ENCODE peak calls at places on chromosomes 7 and 10, in six cellular contexts. R is thoracic aorta, A is Calu3, T is mammary epithelial cell, Q is fibroblast of the aortic adventitia, B is heart left ventricle. P is an unnamed sample.

GRCh38 chr7:22864301-22864700 is 41.7 kb upstream of the TOMM7 start:
- DNase-seq in T (no peak), B (no peak), A (no peak), Q (peak), R (no peak), P (no peak)

GRCh38 chr10:10500941-10501340 is 516.7 kb upstream of the CELF2 start:
- DNase-seq in T (no peak), B (no peak), R (no peak), Q (peak), A (no peak), P (no peak)

GRCh38 chr7:30206942-30207341 is 72.2 kb downstream of the MTURN start:
- DNase-seq in B (no peak), R (no peak), Q (no peak), T (peak), A (peak), P (no peak)

GRCh38 chr7:2851499-2851898 is 7.4 kb upstream of the GNA12 start:
- DNase-seq in A (no peak), R (no peak), B (no peak), Q (no peak), T (no peak), P (no peak)

GRCh38 chr10:33612551-33612950 is 278.1 kb upstream of the NRP1 start:
- DNase-seq in A (no peak), B (no peak), Q (peak), T (peak), R (no peak), P (no peak)

GRCh38 chr7:32243891-32244290 is 173.7 kb upstream of the PDE1C start:
- DNase-seq in B (no peak), Q (no peak), A (no peak), R (no peak), T (no peak), P (no peak)

GRCh38 chr10:17412323-17412722 is 42.1 kb downstream of the ST8SIA6 start:
- DNase-seq in R (no peak), T (no peak), Q (no peak), B (no peak), A (peak), P (no peak)

GRCh38 chr7:22565315-22565811 is 65.4 kb upstream of the STEAP1B start:
- DNase-seq in R (no peak), T (peak), Q (peak), A (peak), B (peak), P (no peak)

GRCh38 chr7:11786186-11786585 is 45.8 kb downstream of the THSD7A start:
- DNase-seq in B (no peak), Q (peak), T (peak), A (peak), R (no peak), P (no peak)

GRCh38 chr7:6422926-6423632 is 24.7 kb downstream of the DAGLB start:
- DNase-seq in Q (no peak), R (no peak), A (no peak), B (peak), T (no peak), P (no peak)

GRCh38 chr10:11610855-11611247 is 599 bp downstream of the USP6NL start:
- DNase-seq in T (peak), B (peak), R (no peak), Q (peak), A (peak), P (no peak)

GRCh38 chr10:69335063-69335587 is 56.8 kb downstream of the HK1 start:
- DNase-seq in T (no peak), B (peak), Q (peak), A (no peak), R (no peak), P (no peak)

GRCh38 chr10:110141747-110142625 is 65.4 kb upstream of the MXI1 start:
- DNase-seq in Q (no peak), B (peak), A (no peak), T (no peak), R (no peak), P (no peak)

GRCh38 chr7:35875292-35875691 is 74.4 kb downstream of the SEPTIN7 start:
- DNase-seq in Q (peak), B (no peak), R (no peak), A (no peak), T (no peak), P (no peak)

GRCh38 chr10:132447446-132448247 is 50.6 kb downstream of the PWWP2B start:
- DNase-seq in Q (peak), T (peak), A (peak), B (no peak), R (no peak), P (no peak)

GRCh38 chr10:95208702-95209391 is 14.8 kb downstream of the ACSM6 start:
- DNase-seq in B (no peak), T (no peak), R (no peak), Q (peak), A (no peak), P (no peak)

GRCh38 chr10:101291254-101292193 is 62.3 kb upstream of the LBX1 start:
- DNase-seq in R (no peak), Q (no peak), B (peak), A (peak), T (no peak), P (no peak)

GRCh38 chr10:26854524-26854923 is 6.2 kb downstream of the ABI1 start:
- DNase-seq in T (no peak), R (no peak), A (no peak), B (no peak), Q (peak), P (no peak)

GRCh38 chr7:95169678-95170077 is 154.7 kb downstream of the PON1 start:
- DNase-seq in Q (peak), A (no peak), T (no peak), B (no peak), R (no peak), P (no peak)

GRCh38 chr7:104156842-104157277 is 51.0 kb downstream of the ORC5 start:
- DNase-seq in B (no peak), T (peak), Q (peak), R (no peak), A (no peak), P (no peak)

GRCh38 chr10:124339951-124340760 is 78.6 kb downstream of the OAT start:
- DNase-seq in A (no peak), B (no peak), T (peak), R (no peak), Q (peak), P (no peak)

GRCh38 chr10:100978896-100979185 is 8.5 kb downstream of the MRPL43 start:
- DNase-seq in Q (no peak), R (no peak), B (no peak), A (no peak), T (no peak), P (no peak)

GRCh38 chr10:88616250-88616977 is 29.9 kb downstream of the LIPJ start:
- DNase-seq in R (no peak), A (no peak), B (peak), Q (no peak), T (no peak), P (no peak)

GRCh38 chr10:36730316-36730715 is 395.1 kb upstream of the ANKRD30A start:
- DNase-seq in Q (no peak), B (no peak), R (no peak), T (peak), A (no peak), P (no peak)

GRCh38 chr10:86282664-86283465 is 83.7 kb downstream of the GRID1 start:
- DNase-seq in A (no peak), R (no peak), T (no peak), B (no peak), Q (no peak), P (no peak)

GRCh38 chr10:50992356-50992866 is 81.9 kb upstream of the PRKG1 start:
- DNase-seq in B (no peak), T (no peak), R (no peak), Q (peak), A (no peak), P (no peak)

GRCh38 chr7:116433246-116433645 is 66.3 kb upstream of the CAV2 start:
- DNase-seq in Q (no peak), A (no peak), B (no peak), T (no peak), R (no peak), P (no peak)

GRCh38 chr10:13990918-13991317 is 339.8 kb downstream of the FRMD4A start:
- DNase-seq in B (no peak), R (no peak), T (no peak), Q (peak), A (no peak), P (no peak)

GRCh38 chr7:46569117-46569433 is 648.0 kb upstream of the IGFBP3 start:
- DNase-seq in A (peak), R (no peak), B (no peak), Q (no peak), T (peak), P (no peak)

GRCh38 chr7:4185736-4186512 is 496.2 kb upstream of the FOXK1 start:
- DNase-seq in R (no peak), B (peak), T (no peak), A (no peak), Q (no peak), P (no peak)

GRCh38 chr7:155265960-155266359 is 31.7 kb upstream of the INSIG1 start:
- DNase-seq in T (no peak), A (no peak), R (no peak), B (no peak), Q (no peak), P (no peak)

GRCh38 chr7:155263051-155263450 is 34.6 kb upstream of the INSIG1 start:
- DNase-seq in B (no peak), A (no peak), T (no peak), R (no peak), Q (no peak), P (no peak)

GRCh38 chr7:155262010-155262409 is 35.7 kb upstream of the INSIG1 start:
- DNase-seq in B (no peak), Q (no peak), R (no peak), A (no peak), T (no peak), P (no peak)

GRCh38 chr7:155265144-155265543 is 32.5 kb upstream of the INSIG1 start:
- DNase-seq in R (no peak), B (no peak), Q (no peak), A (no peak), T (no peak), P (no peak)

DNA sequence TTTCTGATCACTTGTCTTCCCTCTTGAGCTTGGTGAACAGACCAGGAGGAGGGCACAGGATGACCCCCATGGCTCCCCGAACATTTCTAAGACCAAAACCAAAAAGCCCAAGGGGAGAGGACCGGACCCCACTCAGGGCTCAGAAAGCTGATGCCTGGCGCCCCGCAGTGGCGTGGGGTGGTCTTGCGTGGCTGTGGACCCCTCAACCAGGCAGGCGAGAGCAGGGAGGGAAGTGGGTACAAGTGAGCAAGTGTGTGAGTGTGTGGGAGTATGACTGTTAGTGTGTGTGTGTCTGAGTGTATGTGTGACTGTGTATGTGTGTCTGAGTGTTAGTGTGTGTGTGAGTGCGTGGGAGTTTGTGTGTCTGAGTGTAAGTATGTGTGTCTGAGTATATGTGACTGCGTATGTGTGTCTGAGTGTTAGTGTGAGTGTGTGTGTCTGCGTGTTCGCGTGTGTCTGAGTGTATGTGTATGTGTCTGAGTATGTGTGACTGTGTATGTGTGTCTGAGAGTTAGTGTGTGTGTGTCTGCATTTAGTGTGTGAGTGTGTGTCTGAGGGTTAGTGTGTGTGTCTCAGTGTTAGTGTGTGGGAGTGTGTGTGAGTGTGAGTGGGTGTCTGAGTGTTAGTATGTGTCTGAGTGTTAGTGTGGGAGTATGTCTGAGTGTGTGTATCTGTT is 34.0 kb upstream of the INSIG1 start:
- DNase-seq in T (no peak), B (no peak), Q (no peak), A (no peak), R (no peak), P (no peak)
- TF ChIP-seq CTCF in T (no peak), B (no peak), Q (no peak), A (no peak), R (no peak), P (no peak)

GRCh38 chr10:8815969-8816368 is 761.5 kb downstream of the GATA3 start:
- DNase-seq in A (no peak), Q (no peak), T (peak), B (no peak), R (no peak), P (no peak)

DNA sequence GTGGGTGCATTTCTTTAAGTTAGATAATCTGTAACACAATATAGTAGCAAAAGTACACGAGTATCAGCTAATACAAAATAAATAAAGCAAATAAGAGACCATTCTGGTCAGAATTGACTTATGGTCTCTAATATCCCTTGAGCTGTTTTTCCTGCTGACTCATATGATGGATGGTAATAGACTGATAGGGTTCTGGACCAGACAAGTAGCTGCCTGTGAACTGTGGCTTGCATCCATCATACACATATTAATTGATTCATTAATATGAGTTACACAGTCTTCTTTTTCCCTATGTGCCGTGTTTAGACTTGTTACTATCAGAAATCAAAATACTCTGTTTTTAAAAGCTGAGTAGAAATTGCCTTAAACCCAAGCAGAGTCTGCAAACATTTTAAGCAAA is 762.8 kb downstream of the GATA3 start:
- DNase-seq in Q (no peak), R (no peak), B (no peak), A (no peak), T (peak), P (no peak)
- TF ChIP-seq CTCF in Q (no peak), R (no peak), B (no peak), A (no peak), T (no peak), P (no peak)

DNA sequence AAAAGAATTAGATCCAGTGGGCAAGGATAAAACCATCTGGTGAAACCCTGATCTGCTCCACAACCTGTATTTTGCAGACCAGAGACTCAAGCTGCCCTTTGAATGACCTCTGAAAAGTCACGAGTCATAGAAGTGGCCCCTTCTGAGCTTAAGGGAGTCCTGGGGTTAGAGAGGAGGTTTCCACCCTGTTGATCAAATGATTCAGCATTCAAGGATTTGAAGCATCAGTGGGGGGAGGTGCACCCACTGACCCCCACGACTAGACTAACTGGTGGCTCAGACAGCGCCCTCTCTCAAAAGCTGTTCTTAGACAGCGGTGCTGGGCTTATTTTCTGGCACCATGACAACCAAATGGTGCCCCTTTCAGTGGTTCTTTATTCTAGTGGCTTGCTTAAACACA is 44.3 kb downstream of the PLCE1 start:
- DNase-seq in R (no peak), A (no peak), T (no peak), Q (peak), B (no peak), P (no peak)
- TF ChIP-seq CTCF in R (no peak), A (no peak), T (no peak), Q (no peak), B (no peak), P (no peak)

GRCh38 chr7:130385600-130386066 is 5.3 kb downstream of the CPA1 start:
- DNase-seq in Q (no peak), R (no peak), T (no peak), A (no peak), B (no peak), P (no peak)
- TF ChIP-seq CTCF in Q (no peak), R (no peak), T (no peak), A (no peak), B (no peak), P (no peak)

DNA sequence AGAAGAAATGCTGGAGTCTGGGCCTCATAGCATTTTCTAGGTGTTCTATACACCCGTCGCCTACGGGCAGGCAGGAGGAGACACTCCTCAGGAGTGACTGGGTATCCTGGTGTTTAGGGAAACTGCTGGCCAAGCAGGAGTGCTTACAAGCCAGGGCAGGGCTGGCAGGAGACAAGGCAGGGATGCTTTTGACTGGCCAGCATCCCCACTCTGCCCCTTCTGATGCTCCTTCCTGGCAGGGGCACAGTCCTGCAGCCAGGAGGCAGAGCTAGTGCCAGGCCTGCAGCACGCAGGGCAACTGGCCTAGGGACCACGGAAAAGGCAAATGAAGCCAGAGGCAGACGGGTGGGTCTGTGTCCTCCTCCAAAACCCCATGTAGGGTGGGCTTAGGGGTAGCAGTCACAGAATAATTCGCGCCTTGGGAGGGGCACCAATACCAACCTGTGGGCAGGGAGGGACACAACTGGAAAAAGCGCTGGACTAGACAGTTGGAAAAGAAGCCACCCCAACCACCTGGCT is 4.9 kb downstream of the IMPDH1 start:
- DNase-seq in R (no peak), A (peak), B (no peak), Q (no peak), T (peak), P (no peak)
- TF ChIP-seq CTCF in R (no peak), A (no peak), B (no peak), Q (peak), T (peak), P (no peak)

DNA sequence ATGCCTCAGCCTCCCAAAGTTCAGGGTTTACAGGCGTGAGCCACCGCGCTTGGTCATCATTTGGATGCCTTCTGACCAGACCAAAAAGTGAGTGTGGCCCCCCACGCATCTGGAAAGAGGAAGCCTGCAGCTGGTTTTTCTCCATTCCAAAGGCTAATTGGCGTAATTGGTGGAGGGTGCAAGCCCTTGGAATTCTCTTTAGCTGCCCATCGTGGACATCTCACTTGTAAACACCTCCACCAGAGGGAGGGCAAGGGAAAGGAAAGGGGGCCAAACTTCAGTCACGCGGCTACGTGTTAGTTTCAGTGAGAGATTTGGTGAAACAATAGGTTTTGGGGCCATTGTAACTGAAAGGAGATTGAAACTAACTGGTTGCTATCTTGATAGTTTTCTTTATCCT is 4.1 kb upstream of the ARHGAP21 start:
- DNase-seq in Q (no peak), R (no peak), B (no peak), T (no peak), A (peak), P (no peak)
- TF ChIP-seq CTCF in Q (no peak), R (no peak), B (no peak), T (peak), A (no peak), P (no peak)

DNA sequence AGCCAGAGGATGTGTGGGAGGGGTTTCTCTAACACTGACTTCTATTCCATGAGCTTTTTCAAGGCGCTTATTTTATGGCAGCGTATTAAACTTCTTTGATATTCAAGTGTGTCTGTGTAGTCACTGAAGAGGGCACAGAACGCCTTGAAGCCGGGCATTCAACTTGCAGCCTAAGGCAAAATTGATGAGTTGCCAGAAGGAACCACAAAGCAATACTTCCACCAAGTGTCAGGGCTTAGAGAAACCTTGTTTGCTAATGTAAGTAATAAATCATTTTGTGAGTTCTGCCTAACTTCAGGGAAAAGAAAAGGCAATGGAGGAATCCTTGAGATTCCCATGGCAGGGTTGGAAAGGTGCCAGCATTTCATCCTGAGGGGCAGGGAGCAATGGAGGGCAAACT is 163.8 kb downstream of the LCOR start:
- DNase-seq in B (no peak), Q (peak), R (no peak), A (no peak), T (peak), P (no peak)
- TF ChIP-seq CTCF in B (no peak), Q (no peak), R (no peak), A (no peak), T (no peak), P (no peak)

P was measured in omental fat pad.